ENCODE peak calls at places on chromosomes 4 and X, in seven cellular contexts. P, D, K, Y, C, W and L are unnamed samples.

GRCh38 chr4:140151700-140152014 is 2.3 kb downstream of the MAML3 start:
- DNase-seq in P (peak), D (peak), K (peak), Y (peak), C (peak), W (peak), L (peak)

GRCh38 chrX:32778965-32779364 is 432.4 kb downstream of the DMD start:
- DNase-seq in P (no peak), D (no peak), K (no peak), Y (no peak), C (no peak), W (no peak), L (no peak)

GRCh38 chr4:1393866-1394265 is 12.4 kb downstream of the NKX1-1 start:
- DNase-seq in P (no peak), D (no peak), K (no peak), Y (no peak), C (peak), W (no peak), L (no peak)

GRCh38 chr4:174216935-174217272 is 66.6 kb downstream of the FBXO8 start:
- DNase-seq in P (no peak), D (no peak), K (no peak), Y (no peak), C (no peak), W (no peak), L (no peak)

GRCh38 chr4:127698789-127699200 is 31.4 kb upstream of the SLC25A31 start:
- DNase-seq in P (peak), D (peak), K (peak), Y (no peak), C (no peak), W (peak), L (peak)

GRCh38 chr4:127165971-127166370 is 466.8 kb upstream of the INTU start:
- DNase-seq in P (peak), D (no peak), K (peak), Y (no peak), C (no peak), W (no peak), L (no peak)

GRCh38 chrX:71532078-71532752 is 689 bp upstream of the OGT start:
- DNase-seq in P (peak), D (peak), K (peak), Y (peak), C (no peak), W (peak), L (peak)

GRCh38 chr4:164136181-164136616 is 617.7 kb upstream of the SMIM31 start:
- DNase-seq in P (no peak), D (peak), K (peak), Y (no peak), C (no peak), W (peak), L (peak)

GRCh38 chr4:1614854-1615595 is 69.1 kb downstream of the FAM53A start:
- DNase-seq in P (no peak), D (no peak), K (no peak), Y (no peak), C (no peak), W (no peak), L (no peak)

GRCh38 chr4:866068-866760 is 40.3 kb upstream of the CPLX1 start:
- DNase-seq in P (no peak), D (no peak), K (no peak), Y (no peak), C (peak), W (no peak), L (no peak)

GRCh38 chr4:37268311-37268710 is 23.8 kb downstream of the NWD2 start:
- DNase-seq in P (no peak), D (no peak), K (no peak), Y (no peak), C (no peak), W (peak), L (no peak)

GRCh38 chr4:121107507-121107906 is 35.2 kb upstream of the NDNF start:
- DNase-seq in P (no peak), D (no peak), K (no peak), Y (no peak), C (no peak), W (no peak), L (no peak)

GRCh38 chr4:95548738-95549245 is at the start of gene UNC5C:
- DNase-seq in P (peak), D (peak), K (peak), Y (no peak), C (peak), W (peak), L (peak)

GRCh38 chrX:153381684-153382532 is 19.2 kb downstream of the PNMA6E start:
- DNase-seq in P (peak), D (peak), K (peak), Y (no peak), C (no peak), W (peak), L (peak)

GRCh38 chr4:75736862-75737261 is 12.5 kb downstream of the USO1 start:
- DNase-seq in P (peak), D (no peak), K (no peak), Y (no peak), C (no peak), W (no peak), L (peak)

GRCh38 chr4:1766336-1767057 is 26.6 kb upstream of the FGFR3 start:
- DNase-seq in P (no peak), D (no peak), K (no peak), Y (no peak), C (no peak), W (no peak), L (no peak)

GRCh38 chr4:40363945-40364344 is 28.8 kb downstream of the CHRNA9 start:
- DNase-seq in P (no peak), D (no peak), K (no peak), Y (no peak), C (no peak), W (no peak), L (no peak)

GRCh38 chr4:128333309-128334006 is 45.8 kb upstream of the PGRMC2 start:
- DNase-seq in P (peak), D (no peak), K (no peak), Y (no peak), C (no peak), W (no peak), L (no peak)

GRCh38 chr4:88138561-88138960 is 19.9 kb downstream of the ABCG2 start:
- DNase-seq in P (peak), D (no peak), K (peak), Y (no peak), C (no peak), W (peak), L (peak)

GRCh38 chr4:119666653-119667091 is 38.1 kb upstream of the PDE5A start:
- DNase-seq in P (no peak), D (no peak), K (no peak), Y (no peak), C (no peak), W (no peak), L (no peak)